ENCODE peak calls at places on chromosomes 6 and 20, in six cellular contexts. Q is heart left ventricle, T is bronchial epithelial cell, W is HFF-Myc, Y is natural killer cell, B is cardiac fibroblast. E is an unnamed sample.

GRCh38 chr6:119116712-119117281 is 38.3 kb upstream of the FAM184A start:
- DNase-seq in T (no peak), B (no peak), Y (no peak), W (no peak), Q (no peak), E (no peak)

GRCh38 chr20:19308151-19308550 is 95.7 kb downstream of the SLC24A3 start:
- DNase-seq in Q (no peak), B (no peak), T (no peak), Y (no peak), W (no peak), E (no peak)

GRCh38 chr20:50188879-50189680 is 1.6 kb upstream of the CEBPB start:
- DNase-seq in Q (no peak), T (no peak), Y (no peak), W (no peak), B (no peak), E (no peak)

GRCh38 chr20:63699466-63700198 is 3.2 kb downstream of the TNFRSF6B start:
- DNase-seq in Q (peak; percentile 32), B (no peak), Y (no peak), W (no peak), T (no peak), E (no peak)

GRCh38 chr6:117195728-117196127 is 69.6 kb upstream of the VGLL2 start:
- DNase-seq in Q (no peak), T (peak; percentile 66), W (no peak), Y (no peak), B (no peak), E (no peak)

GRCh38 chr20:25032478-25033183 is 25.3 kb downstream of the ACSS1 start:
- DNase-seq in T (no peak), Q (peak; percentile 76), B (no peak), Y (no peak), W (no peak), E (no peak)

GRCh38 chr6:13573669-13574110 is 711 bp upstream of the SIRT5 start:
- DNase-seq in B (peak; percentile 63), Q (peak; percentile 53), T (peak; percentile 58), W (no peak), Y (no peak), E (no peak)

GRCh38 chr6:84777888-84778287 is 13.5 kb upstream of the TBX18 start:
- DNase-seq in Y (no peak), Q (no peak), B (peak; percentile 78), T (no peak), W (no peak), E (no peak)

GRCh38 chr20:56443654-56444540 is 24.5 kb upstream of the RTF2 start:
- DNase-seq in T (peak; percentile 18), Y (no peak), Q (peak; percentile 56), W (no peak), B (peak; percentile 65), E (no peak)

GRCh38 chr6:113352831-113353230 is 504.3 kb upstream of the MARCKS start:
- DNase-seq in T (no peak), W (no peak), Y (no peak), B (no peak), Q (no peak), E (no peak)

GRCh38 chr6:34806738-34807453 is 15.0 kb downstream of the BLTP3A start:
- DNase-seq in T (peak; percentile 72), Y (no peak), B (peak; percentile 25), Q (no peak), W (no peak), E (no peak)

GRCh38 chr6:127177030-127177928 is 58.8 kb downstream of the RSPO3 start:
- DNase-seq in B (peak; percentile 79), W (no peak), Q (no peak), Y (no peak), T (no peak), E (no peak)

GRCh38 chr6:79133173-79133572 is 55.1 kb upstream of the PHIP start:
- DNase-seq in B (no peak), T (no peak), Q (no peak), Y (no peak), W (no peak), E (no peak)

GRCh38 chr6:79969784-79970183 is 22.4 kb upstream of the ELOVL4 start:
- DNase-seq in Q (no peak), B (no peak), W (no peak), T (no peak), Y (no peak), E (no peak)

DNA sequence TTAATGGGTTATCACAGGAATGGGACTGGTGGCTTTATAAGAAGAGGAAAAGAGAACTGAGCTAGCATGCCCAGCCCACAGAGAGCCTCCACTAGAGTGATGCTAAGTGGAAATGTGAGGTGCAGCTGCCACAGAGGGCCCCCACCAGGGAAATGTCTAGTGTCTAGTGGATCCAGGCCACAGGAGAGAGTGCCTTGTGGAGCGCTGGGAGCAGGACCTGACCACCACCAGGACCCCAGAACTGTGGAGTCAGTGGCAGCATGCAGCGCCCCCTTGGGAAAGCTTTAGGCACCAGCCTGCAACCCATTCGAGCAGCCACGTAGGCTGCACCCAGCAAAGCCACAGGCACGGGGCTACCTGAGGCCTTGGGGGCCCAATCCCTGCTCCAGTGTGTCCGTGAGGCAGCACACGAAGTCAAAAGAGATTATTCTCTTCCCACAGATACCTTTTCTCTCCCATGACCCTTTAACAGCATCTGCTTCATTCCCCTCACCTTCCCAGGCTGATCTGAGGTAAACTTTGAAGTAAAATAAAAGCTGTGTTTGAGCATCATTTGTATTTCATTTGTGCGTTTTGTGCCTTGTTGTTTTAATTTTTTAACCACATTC is 4.4 kb downstream of the HLA-E start:
- DNase-seq in Y (no peak), Q (no peak), T (no peak), W (no peak), B (no peak), E (no peak)
- TF ChIP-seq CTCF in Y (peak; percentile 53), Q (no peak), T (peak; percentile 20), W (peak; percentile 15), B (peak; percentile 19), E (peak; percentile 31)

DNA sequence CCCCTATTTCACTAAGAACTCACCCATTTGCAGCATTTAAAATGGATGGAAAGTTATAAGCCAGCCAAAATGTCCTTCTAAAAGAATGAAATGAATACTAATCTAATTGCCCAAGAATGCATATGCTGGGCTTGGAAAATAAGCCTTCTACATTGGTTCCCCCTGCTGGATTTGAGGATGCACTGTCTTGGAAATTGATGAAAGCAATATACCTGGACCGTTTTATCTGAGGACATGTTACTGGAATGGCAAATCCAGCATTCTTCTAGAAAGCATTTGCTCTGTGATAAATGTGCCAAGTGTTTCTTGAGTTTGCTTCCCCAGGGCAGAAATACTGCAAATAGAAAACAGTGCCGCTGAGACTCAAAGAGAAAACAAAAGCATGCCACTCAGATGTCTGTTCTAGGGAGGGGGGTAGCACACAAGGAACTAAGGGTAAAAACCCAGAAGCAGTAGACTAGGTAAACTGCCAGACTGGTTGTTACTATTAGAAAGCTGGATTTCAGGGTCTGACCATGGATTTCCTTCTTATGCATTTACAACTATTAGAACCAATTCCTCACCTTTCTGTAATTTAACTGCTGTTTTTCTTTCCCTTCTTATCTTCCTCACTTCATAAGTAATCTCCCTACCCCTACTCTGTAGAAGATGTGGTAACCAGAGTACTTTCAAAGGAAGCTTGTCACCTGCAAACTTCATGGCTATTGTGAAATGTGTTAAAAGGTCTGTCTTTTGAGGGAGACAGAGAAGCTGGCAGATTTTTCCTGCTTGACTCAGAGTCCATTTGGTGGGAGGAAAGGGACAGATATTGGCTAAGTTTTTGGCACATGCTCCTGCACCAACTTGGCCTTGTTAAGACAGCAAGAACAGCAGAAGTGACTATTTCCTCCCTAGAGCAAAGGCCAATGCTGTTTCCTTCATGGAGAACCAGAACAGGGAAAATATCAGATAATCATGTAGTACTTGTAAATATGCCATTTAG is 642.6 kb downstream of the KIF16B start:
- DNase-seq in Y (no peak), T (peak; percentile 71), Q (no peak), B (peak; percentile 31), W (no peak), E (no peak)
- TF ChIP-seq CTCF in Y (no peak), T (peak; percentile 58), Q (no peak), B (peak; percentile 28), W (peak; percentile 63), E (peak; percentile 76)

GRCh38 chr20:35947907-35948306 is 6.4 kb downstream of the SCAND1 start:
- DNase-seq in Y (no peak), Q (no peak), W (no peak), B (peak; percentile 7), T (no peak), E (no peak)

GRCh38 chr20:35950093-35950492 is 4.2 kb downstream of the SCAND1 start:
- DNase-seq in W (no peak), Q (no peak), T (no peak), B (no peak), Y (no peak), E (no peak)

GRCh38 chr20:35944189-35944588 is 10.1 kb downstream of the SCAND1 start:
- DNase-seq in Q (no peak), Y (no peak), T (no peak), W (no peak), B (no peak), E (no peak)

GRCh38 chr20:35942243-35942642 is 12.1 kb downstream of the SCAND1 start:
- DNase-seq in W (no peak), B (no peak), Q (no peak), T (no peak), Y (no peak), E (no peak)

GRCh38 chr20:35947489-35947888 is 6.8 kb downstream of the SCAND1 start:
- DNase-seq in Q (no peak), T (peak; percentile 31), W (no peak), Y (no peak), B (peak; percentile 27), E (no peak)
- TF ChIP-seq CTCF in Q (no peak), T (peak; percentile 49), W (peak; percentile 49), Y (peak; percentile 28), B (peak; percentile 37), E (peak; percentile 41)

GRCh38 chr6:12290490-12290820 is 294 bp downstream of the EDN1 start:
- DNase-seq in Y (no peak), W (no peak), Q (no peak), T (no peak), B (no peak), E (no peak)

GRCh38 chr6:12288211-12288618 is 1.9 kb upstream of the EDN1 start:
- DNase-seq in Y (no peak), B (no peak), Q (no peak), T (no peak), W (no peak), E (no peak)

GRCh38 chr6:12288844-12289654 is 1.1 kb upstream of the EDN1 start:
- DNase-seq in B (peak; percentile 83), W (no peak), T (peak; percentile 78), Y (no peak), Q (no peak), E (peak; percentile 39)

GRCh38 chr6:12291083-12291784 is 1.1 kb downstream of the EDN1 start:
- DNase-seq in Q (no peak), Y (no peak), W (no peak), T (peak; percentile 39), B (no peak), E (no peak)

DNA sequence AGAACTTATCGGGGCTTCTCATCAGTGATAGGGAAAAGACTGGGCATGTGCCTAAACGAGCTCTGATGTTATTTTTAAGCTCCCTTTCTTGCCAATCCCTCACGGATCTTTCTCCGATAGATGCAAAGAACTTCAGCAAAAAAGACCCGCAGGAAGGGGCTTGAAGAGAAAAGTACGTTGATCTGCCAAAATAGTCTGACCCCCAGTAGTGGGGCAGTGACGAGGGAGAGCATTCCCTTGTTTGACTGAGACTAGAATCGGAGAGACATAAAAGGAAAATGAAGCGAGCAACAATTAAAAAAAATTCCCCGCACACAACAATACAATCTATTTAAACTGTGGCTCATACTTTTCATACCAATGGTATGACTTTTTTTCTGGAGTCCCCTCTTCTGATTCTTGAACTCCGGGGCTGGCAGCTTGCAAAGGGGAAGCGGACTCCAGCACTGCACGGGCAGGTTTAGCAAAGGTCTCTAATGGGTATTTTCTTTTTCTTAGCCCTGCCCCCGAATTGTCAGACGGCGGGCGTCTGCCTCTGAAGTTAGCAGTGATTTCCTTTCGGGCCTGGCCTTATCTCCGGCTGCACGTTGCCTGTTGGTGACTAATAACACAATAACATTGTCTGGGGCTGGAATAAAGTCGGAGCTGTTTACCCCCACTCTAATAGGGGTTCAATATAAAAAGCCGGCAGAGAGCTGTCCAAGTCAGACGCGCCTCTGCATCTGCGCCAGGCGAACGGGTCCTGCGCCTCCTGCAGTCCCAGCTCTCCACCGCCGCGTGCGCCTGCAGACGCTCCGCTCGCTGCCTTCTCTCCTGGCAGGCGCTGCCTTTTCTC is at the start of gene EDN1:
- DNase-seq in B (peak; percentile 90), T (peak; percentile 80), W (no peak), Y (no peak), Q (peak; percentile 80), E (peak; percentile 67)
- TF ChIP-seq CTCF in B (peak; percentile 59), T (peak; percentile 64), W (peak; percentile 48), Y (no peak), Q (peak; percentile 40), E (peak; percentile 60)